ENCODE peak calls at places on chromosomes 13 and 19, in eight cellular contexts. N is CD4-positive, alpha-beta T cell; K is A549; L is transverse colon; B is lung; W is upper lobe of right lung; C is DND-41; V is CD8-positive, alpha-beta memory T cell. D is an unnamed sample. For H3K9me3, the result is how much of the 10 kb centered on the place peaks cover.

GRCh38 chr19:29966594-29967249 is 24.7 kb downstream of the URI1 start:
- DNase-seq in B (no peak), V (no peak), L (no peak), N (no peak), W (no peak), K (peak), C (no peak), D (no peak)

GRCh38 chr13:111460548-111461444 is 140.4 kb downstream of the TEX29 start:
- DNase-seq in C (peak), N (no peak), V (no peak), W (no peak), B (no peak), L (peak), K (peak), D (no peak)

GRCh38 chr19:36136975-36137686 is 2.7 kb upstream of the CAPNS1 start:
- DNase-seq in N (no peak), L (peak), C (no peak), W (peak), V (no peak), B (peak), K (peak), D (no peak)

GRCh38 chr13:23856008-23856750 is 33.0 kb downstream of the MIPEP start:
- DNase-seq in B (no peak), L (no peak), W (no peak), V (no peak), N (no peak), K (no peak), C (no peak), D (no peak)

GRCh38 chr13:108920137-108920536 is 290.7 kb downstream of the MYO16 start:
- DNase-seq in B (no peak), L (no peak), K (no peak), W (no peak), C (no peak), N (no peak), V (no peak), D (no peak)

GRCh38 chr13:23447927-23448326 is 14.4 kb upstream of the SACS start:
- DNase-seq in L (no peak), W (no peak), V (no peak), K (no peak), B (no peak), N (no peak), C (no peak), D (no peak)

GRCh38 chr19:10361569-10362011 is 18.8 kb downstream of the TYK2 start:
- DNase-seq in W (no peak), N (no peak), L (no peak), V (no peak), K (no peak), B (no peak), C (no peak), D (no peak)

GRCh38 chr19:38402623-38402966 is 298 bp upstream of the FAM98C start:
- DNase-seq in L (no peak), K (no peak), B (no peak), C (no peak), N (no peak), W (no peak), V (no peak), D (no peak)

GRCh38 chr13:73697166-73697565 is 437.0 kb downstream of the KLF12 start:
- DNase-seq in C (no peak), B (no peak), N (no peak), V (no peak), K (no peak), L (no peak), W (no peak), D (no peak)

GRCh38 chr19:33204136-33204973 is 10.2 kb downstream of the LRP3 start:
- DNase-seq in N (no peak), V (no peak), W (no peak), K (no peak), C (no peak), B (no peak), L (no peak), D (no peak)

GRCh38 chr13:40764587-40765403 is 6.2 kb downstream of the MRPS31 start:
- DNase-seq in C (peak), B (no peak), K (no peak), N (no peak), V (no peak), L (no peak), W (no peak), D (no peak)

GRCh38 chr13:100517135-100517534 is 71.5 kb downstream of the GGACT start:
- DNase-seq in N (no peak), L (peak), C (no peak), K (peak), V (no peak), B (no peak), W (no peak), D (no peak)

GRCh38 chr13:76764429-76764828 is 121.8 kb downstream of the KCTD12 start:
- DNase-seq in B (peak), W (peak), N (no peak), V (no peak), K (no peak), L (peak), C (no peak), D (no peak)

GRCh38 chr13:48412881-48413351 is at the start of gene LPAR6:
- DNase-seq in K (peak), V (no peak), L (no peak), W (no peak), B (no peak), N (no peak), C (peak), D (no peak)

DNA sequence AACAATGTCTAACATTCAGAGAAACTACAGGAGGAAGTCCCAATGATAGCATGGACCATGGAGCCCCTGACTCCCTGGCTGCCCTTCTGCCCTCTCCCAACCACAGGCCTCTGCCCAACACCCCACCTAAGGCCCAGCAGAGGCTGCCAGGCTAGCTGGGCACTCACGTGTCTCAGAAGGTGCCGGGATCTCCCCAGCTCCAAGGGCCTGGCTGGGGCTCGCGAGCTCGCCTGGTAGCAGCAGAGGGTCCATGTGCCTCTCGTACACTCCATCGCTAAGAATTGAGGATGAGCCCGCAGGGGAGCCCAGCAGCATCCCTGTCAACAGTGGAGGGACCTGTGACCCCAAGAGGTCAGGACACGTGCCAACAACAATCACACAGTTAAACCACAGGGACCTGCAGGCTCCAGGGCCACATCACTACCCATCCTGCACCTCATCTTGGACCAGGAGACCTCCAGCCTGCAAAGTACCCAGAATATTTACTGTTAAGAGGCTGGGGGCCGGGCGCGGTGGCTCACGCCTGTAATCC is 9.4 kb downstream of the ZSCAN18 start:
- DNase-seq in C (no peak), V (no peak), N (no peak), K (no peak), L (no peak), B (no peak), W (peak), D (no peak)
- H3K9me3 ChIP-seq in C (under half), V (under half), N (half or more), K (half or more), L (under half), B (half or more), W (under half), D (under half)

GRCh38 chr13:34990399-34991224 is 48.5 kb downstream of the NBEA start:
- DNase-seq in K (peak), C (no peak), N (no peak), B (no peak), W (no peak), L (no peak), V (no peak), D (no peak)
- H3K9me3 ChIP-seq in K (under half), C (under half), N (under half), B (under half), W (under half), L (under half), V (under half), D (under half)

GRCh38 chr19:58166708-58167280 is 16.1 kb upstream of the ZNF274 start:
- DNase-seq in N (no peak), K (peak), L (no peak), C (no peak), W (no peak), B (no peak), V (no peak), D (no peak)

GRCh38 chr19:58170860-58171259 is 12.0 kb upstream of the ZNF274 start:
- DNase-seq in L (no peak), V (no peak), C (no peak), N (no peak), W (no peak), K (peak), B (no peak), D (no peak)

DNA sequence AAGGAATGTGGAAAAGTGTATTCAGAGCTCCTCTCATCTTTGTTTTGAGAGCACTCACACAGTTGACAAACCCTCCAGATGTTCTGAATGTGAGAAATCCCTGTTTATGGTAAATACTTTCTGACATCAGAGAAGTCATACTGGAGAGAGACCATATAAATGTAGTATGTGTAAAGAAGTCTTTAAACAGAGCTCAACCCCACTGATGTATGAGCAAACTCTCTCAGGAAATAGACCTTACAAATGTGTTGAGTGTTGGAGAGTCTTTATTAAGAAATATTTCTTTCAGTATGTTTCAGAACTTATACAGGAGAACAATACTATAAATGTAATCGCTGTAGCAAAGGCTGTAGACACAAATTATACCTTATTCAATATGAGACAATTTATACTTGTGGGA is 15.7 kb upstream of the ZNF329 start:
- DNase-seq in C (no peak), B (no peak), W (no peak), L (no peak), N (no peak), V (no peak), K (no peak), D (no peak)
- H3K9me3 ChIP-seq in C (under half), B (half or more), W (half or more), L (half or more), N (half or more), V (under half), K (half or more), D (under half)

DNA sequence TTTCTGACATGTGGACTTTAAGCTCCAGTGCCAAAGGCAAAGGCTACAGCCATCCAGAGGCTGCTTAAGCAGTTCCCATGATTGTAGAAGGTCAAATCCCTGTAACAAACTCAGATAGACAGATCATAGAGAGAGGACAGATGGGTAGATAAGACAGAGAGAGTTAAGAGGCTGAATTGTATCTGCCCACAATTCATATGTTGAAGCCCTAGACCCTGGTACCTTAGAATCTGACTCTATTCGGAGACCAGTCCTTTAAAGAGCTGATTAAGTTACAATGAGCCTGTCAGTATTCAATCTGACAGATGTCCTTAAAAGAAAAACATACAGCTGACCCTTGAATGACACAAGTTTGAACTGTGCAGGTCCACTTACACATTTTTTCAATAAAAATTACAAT is 115.2 kb downstream of the RAP2A start:
- DNase-seq in L (no peak), K (no peak), N (no peak), C (no peak), W (no peak), V (no peak), B (no peak), D (no peak)
- H3K9me3 ChIP-seq in L (under half), K (under half), N (under half), C (under half), W (under half), V (under half), B (under half), D (under half)

GRCh38 chr19:8814176-8814575 is 17.9 kb downstream of the ZNF558 start:
- DNase-seq in B (no peak), K (no peak), N (no peak), W (no peak), L (no peak), C (no peak), V (no peak), D (no peak)
- H3K9me3 ChIP-seq in B (under half), K (half or more), N (half or more), W (half or more), L (half or more), C (half or more), V (half or more), D (half or more)